ENCODE peak calls at places on chromosomes 13 and 19, in ten cellular contexts. F is GM23338, Z is Panc1, K is breast epithelium, Y is stomach, W is GM12878, P is sigmoid colon, D is spleen, N is suprapubic skin, X is endothelial cell of umbilical vein. J is an unnamed sample.

GRCh38 chr19:798415-799075 is 1.3 kb downstream of the PTBP1 start:
- DNase-seq in P (no peak), F (no peak), N (no peak), D (peak), X (no peak), Z (no peak), K (no peak), W (no peak), Y (no peak), J (no peak)

GRCh38 chr13:99796175-99796819 is 175.3 kb downstream of the ZIC5 start:
- DNase-seq in Z (no peak), Y (no peak), N (no peak), K (no peak), P (no peak), F (peak), D (no peak), X (peak), W (no peak), J (peak)

GRCh38 chr19:23070353-23070781 is 46.5 kb upstream of the ZNF730 start:
- DNase-seq in Y (no peak), D (no peak), N (no peak), Z (no peak), F (peak), X (no peak), P (peak), W (no peak), K (peak), J (no peak)

GRCh38 chr19:47613165-47614146 is 4.5 kb downstream of the BICRA start:
- DNase-seq in K (peak), F (peak), N (no peak), W (no peak), Y (no peak), X (peak), D (no peak), P (peak), Z (no peak), J (no peak)

GRCh38 chr19:53463263-53463662 is 4.3 kb upstream of the ZNF813 start:
- DNase-seq in X (peak), D (no peak), Y (no peak), N (peak), Z (no peak), F (peak), K (peak), W (no peak), P (peak), J (no peak)

GRCh38 chr19:19628499-19629134 is 597 bp upstream of the LPAR2 start:
- DNase-seq in K (peak), X (no peak), D (peak), W (no peak), P (no peak), Z (no peak), Y (peak), N (no peak), F (peak), J (no peak)

GRCh38 chr13:31882794-31883193 is 143.5 kb downstream of the RXFP2 start:
- DNase-seq in Y (no peak), Z (no peak), X (no peak), P (no peak), K (no peak), F (no peak), W (no peak), D (no peak), N (no peak), J (no peak)

GRCh38 chr13:46197299-46197975 is 14.3 kb upstream of the LRRC63 start:
- DNase-seq in N (no peak), Z (no peak), W (no peak), P (no peak), F (no peak), D (no peak), X (no peak), K (no peak), Y (no peak), J (no peak)

GRCh38 chr13:103104340-103104739 is 38.1 kb upstream of the SLC10A2 start:
- DNase-seq in N (no peak), Y (no peak), X (no peak), W (no peak), K (no peak), Z (no peak), D (no peak), P (no peak), F (peak), J (no peak)

GRCh38 chr13:113759525-113760137 is 605 bp downstream of the TMEM255B start:
- DNase-seq in F (peak), Z (no peak), K (no peak), X (peak), P (peak), N (peak), Y (peak), W (no peak), D (peak), J (no peak)

GRCh38 chr19:55441692-55442321 is 1.3 kb downstream of the SHISA7 start:
- DNase-seq in Y (no peak), X (no peak), K (no peak), F (peak), N (no peak), P (no peak), D (no peak), Z (no peak), W (no peak), J (no peak)

GRCh38 chr19:39157275-39157996 is 31.9 kb downstream of the PAK4 start:
- DNase-seq in X (peak), D (no peak), Y (no peak), K (no peak), N (no peak), F (no peak), Z (no peak), P (no peak), W (no peak), J (no peak)

GRCh38 chr13:99150575-99151370 is 49.9 kb upstream of the UBAC2 start:
- DNase-seq in X (no peak), W (no peak), Y (no peak), N (no peak), Z (no peak), K (no peak), P (no peak), F (no peak), D (no peak), J (no peak)

GRCh38 chr13:110044521-110045200 is 258.3 kb upstream of the IRS2 start:
- DNase-seq in X (no peak), D (no peak), P (no peak), Y (no peak), K (no peak), F (peak), N (no peak), W (no peak), Z (no peak), J (no peak)

GRCh38 chr13:32383836-32384618 is 43.9 kb downstream of the N4BP2L1 start:
- DNase-seq in Z (no peak), F (no peak), W (no peak), N (no peak), D (no peak), K (no peak), Y (no peak), X (no peak), P (no peak), J (no peak)

GRCh38 chr13:26698392-26699196 is 62.0 kb downstream of the GPR12 start:
- DNase-seq in K (peak), N (peak), P (peak), D (peak), X (peak), Y (peak), Z (peak), W (peak), F (peak), J (peak)

GRCh38 chr19:57421037-57421436 is 10.1 kb downstream of the ZNF17 start:
- DNase-seq in P (no peak), X (no peak), W (no peak), N (no peak), D (no peak), K (no peak), Y (no peak), F (no peak), Z (no peak), J (no peak)

GRCh38 chr13:21016487-21016886 is 44.9 kb downstream of the LATS2 start:
- DNase-seq in X (no peak), W (no peak), K (no peak), Z (no peak), F (no peak), Y (no peak), N (no peak), P (no peak), D (no peak), J (no peak)

GRCh38 chr13:99974939-99975561 is 3.5 kb upstream of the ZIC5 start:
- DNase-seq in D (no peak), X (no peak), Y (peak), F (peak), Z (no peak), N (no peak), P (no peak), W (no peak), K (no peak), J (no peak)

GRCh38 chr13:81610613-81611012 is 1269.7 kb upstream of the SPRY2 start:
- DNase-seq in X (no peak), Y (no peak), F (peak), Z (no peak), W (no peak), D (no peak), N (no peak), K (no peak), P (no peak), J (no peak)
- TF ChIP-seq CTCF in X (no peak), Y (no peak), F (peak), Z (no peak), W (no peak), D (no peak), N (no peak), K (no peak), P (no peak), J (no peak)

GRCh38 chr13:51848674-51849073 is 3.7 kb upstream of the TMEM272 start:
- DNase-seq in F (no peak), N (no peak), D (no peak), Z (no peak), X (peak), K (no peak), Y (no peak), W (no peak), P (no peak), J (no peak)

GRCh38 chr13:51849145-51850101 is 4.4 kb upstream of the TMEM272 start:
- DNase-seq in D (no peak), Z (no peak), W (no peak), X (no peak), P (no peak), Y (no peak), F (peak), K (no peak), N (no peak), J (no peak)

GRCh38 chr13:51844862-51845573 is at the start of gene TMEM272:
- DNase-seq in F (peak), Z (no peak), X (peak), D (peak), Y (peak), P (no peak), N (no peak), W (no peak), K (no peak), J (no peak)

GRCh38 chr13:51845574-51846318 is 769 bp upstream of the TMEM272 start:
- DNase-seq in Z (no peak), P (no peak), D (no peak), K (no peak), W (no peak), X (no peak), N (no peak), Y (no peak), F (no peak), J (no peak)

DNA sequence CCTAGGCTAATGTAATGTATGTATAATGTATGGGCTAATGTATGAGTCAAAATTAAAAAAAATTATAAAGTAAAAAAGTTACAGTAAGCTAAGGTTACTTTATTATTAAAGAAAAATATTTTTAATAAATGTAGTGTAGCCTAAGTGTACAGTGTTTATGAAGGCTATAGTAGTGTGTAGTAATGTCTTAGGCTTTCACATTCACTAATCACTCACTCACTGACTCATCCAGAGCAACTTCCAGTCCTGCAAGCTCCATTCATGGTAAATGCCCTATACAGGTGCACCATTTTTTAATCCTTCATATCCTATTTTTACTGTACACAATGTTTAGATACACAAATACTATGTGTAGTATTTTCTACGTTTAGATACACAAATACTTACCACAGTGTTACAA is 1.8 kb upstream of the TMEM272 start:
- DNase-seq in Z (no peak), X (no peak), K (no peak), F (no peak), D (no peak), W (no peak), N (no peak), P (no peak), Y (no peak), J (no peak)
- TF ChIP-seq POLR2AphosphoS5 in Z (no peak), X (no peak), K (no peak), F (no peak), D (no peak), W (no peak), N (no peak), P (no peak), Y (no peak), J (no peak)

DNA sequence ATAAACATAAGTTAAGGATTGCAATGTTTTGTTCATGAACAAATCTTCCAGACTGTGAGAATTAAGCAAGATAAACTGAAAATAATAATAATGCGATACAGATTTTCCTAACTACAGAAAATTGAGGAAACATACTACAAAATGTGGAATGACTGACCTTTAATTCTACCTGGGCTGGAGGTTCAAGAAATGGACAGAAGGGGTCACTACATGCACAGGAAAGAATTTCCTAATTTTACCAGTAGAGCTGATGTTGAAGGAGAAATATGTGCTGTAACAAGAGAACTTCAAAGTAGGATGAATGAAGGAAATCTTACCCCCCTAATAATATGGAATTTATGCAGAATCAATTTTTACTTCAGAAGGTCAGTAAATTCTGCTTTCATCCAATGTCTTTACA is 62.3 kb downstream of the ZNF627 start:
- DNase-seq in F (peak), D (no peak), K (no peak), Z (no peak), X (no peak), P (no peak), N (no peak), Y (no peak), W (no peak), J (no peak)
- TF ChIP-seq CTCF in F (peak), D (no peak), K (no peak), Z (no peak), X (no peak), P (no peak), N (no peak), Y (no peak), W (peak), J (peak)

DNA sequence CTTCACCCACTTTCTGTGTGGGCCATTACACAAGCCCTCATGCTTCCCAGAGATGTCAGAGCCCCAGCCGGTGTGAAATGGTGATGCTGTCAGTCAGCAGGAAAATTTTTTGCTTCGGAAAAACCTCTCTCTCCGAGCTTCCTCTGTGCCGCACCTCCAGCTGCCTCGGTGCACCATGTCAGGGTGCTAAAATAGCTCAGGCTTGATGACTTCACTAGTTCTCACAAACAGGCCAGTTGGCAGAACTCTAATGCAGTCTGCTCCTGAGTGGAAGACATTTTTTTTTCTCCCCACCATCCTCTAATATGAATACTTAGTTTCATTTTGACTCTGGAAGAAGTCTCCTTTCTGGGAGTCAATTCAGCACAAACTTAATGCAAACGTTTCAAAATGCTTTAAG is 71.3 kb downstream of the KLF12 start:
- DNase-seq in K (no peak), N (no peak), W (peak), Z (no peak), F (no peak), X (no peak), P (peak), D (peak), Y (no peak), J (no peak)
- TF ChIP-seq POLR2AphosphoS5 in K (no peak), N (no peak), W (no peak), Z (no peak), F (no peak), X (no peak), P (peak), D (no peak), Y (peak), J (peak)